ENCODE peak calls at places on chromosomes 7 and 10, in nine cellular contexts. U is DND-41; X is fibroblast of lung; J is Panc1; B is thoracic aorta; V is lower lobe of right lung; G is right atrium auricular region; F is H1; S is CD4-positive, alpha-beta T cell. M is an unnamed sample. For H3K27me3, the result is how much of the 10 kb centered on the place peaks cover.

GRCh38 chr10:62433181-62433692 is 59.1 kb downstream of the ZNF365 start:
- DNase-seq in G (peak), S (peak), F (no peak), B (peak), U (no peak), V (peak), J (peak), X (peak), M (peak)

GRCh38 chr7:45662540-45663166 is 88.5 kb downstream of the ADCY1 start:
- DNase-seq in X (no peak), B (no peak), G (peak), S (no peak), J (no peak), V (no peak), F (peak), U (no peak), M (no peak)

GRCh38 chr10:80596391-80597257 is 58.9 kb downstream of the SH2D4B start:
- DNase-seq in S (peak), U (peak), B (no peak), X (peak), J (peak), G (no peak), V (peak), F (peak), M (no peak)

GRCh38 chr7:100449190-100449795 is 13.0 kb upstream of the PPP1R35 start:
- DNase-seq in B (no peak), G (no peak), X (no peak), V (no peak), U (no peak), F (no peak), J (no peak), S (no peak), M (no peak)

GRCh38 chr10:20991526-20991925 is 94.4 kb upstream of the NEBL start:
- DNase-seq in G (no peak), B (no peak), V (no peak), U (no peak), X (no peak), J (no peak), S (no peak), F (no peak), M (no peak)

GRCh38 chr10:116899626-116900025 is 50.3 kb downstream of the ENO4 start:
- DNase-seq in V (no peak), U (no peak), F (no peak), B (no peak), S (no peak), X (peak), J (no peak), G (no peak), M (no peak)

GRCh38 chr7:73976761-73977625 is 51.0 kb upstream of the ELN start:
- DNase-seq in G (no peak), U (no peak), J (no peak), V (peak), S (no peak), F (no peak), X (no peak), B (no peak), M (no peak)

GRCh38 chr7:154967581-154967980 is 35.3 kb downstream of the PAXIP1 start:
- DNase-seq in F (no peak), J (no peak), V (no peak), B (no peak), U (no peak), X (no peak), S (no peak), G (no peak), M (no peak)

GRCh38 chr7:101814996-101815825 is 2.2 kb upstream of the CUX1 start:
- DNase-seq in V (peak), X (no peak), S (peak), U (peak), F (peak), J (no peak), G (no peak), B (no peak), M (peak)

GRCh38 chr7:12729112-12729511 is 41.7 kb downstream of the ARL4A start:
- DNase-seq in B (peak), V (peak), X (peak), S (no peak), U (no peak), J (no peak), G (peak), F (peak), M (peak)

GRCh38 chr7:135367114-135367513 is 133.5 kb downstream of the STRA8 start:
- DNase-seq in S (no peak), X (no peak), G (no peak), V (no peak), U (no peak), F (no peak), B (no peak), J (no peak), M (no peak)

GRCh38 chr10:31001740-31002139 is 29.9 kb downstream of the ZNF438 start:
- DNase-seq in B (no peak), G (no peak), J (no peak), F (no peak), S (no peak), V (no peak), X (peak), U (no peak), M (no peak)

GRCh38 chr7:126574276-126574675 is 678.5 kb downstream of the GRM8 start:
- DNase-seq in V (no peak), S (no peak), F (no peak), U (no peak), G (no peak), J (peak), B (no peak), X (peak), M (no peak)

GRCh38 chr7:103990991-103991390 is 1.5 kb upstream of the RELN start:
- DNase-seq in G (no peak), X (no peak), S (no peak), J (no peak), F (no peak), B (no peak), V (no peak), U (no peak), M (no peak)

GRCh38 chr10:3460420-3461128 is 288.0 kb upstream of the PITRM1 start:
- DNase-seq in J (no peak), S (no peak), F (no peak), V (no peak), X (no peak), B (no peak), U (no peak), G (no peak), M (no peak)

GRCh38 chr10:30812018-30812851 is 182.7 kb upstream of the LYZL2 start:
- DNase-seq in X (peak), G (peak), J (no peak), V (no peak), B (no peak), F (no peak), S (no peak), U (peak), M (no peak)

GRCh38 chr7:93147358-93147757 is 827 bp downstream of the SAMD9L start:
- DNase-seq in X (peak), S (peak), B (no peak), U (peak), F (no peak), J (no peak), G (no peak), V (no peak), M (no peak)

GRCh38 chr7:84792232-84792882 is 394.5 kb downstream of the SEMA3D start:
- DNase-seq in V (no peak), G (no peak), X (peak), B (no peak), U (no peak), J (no peak), S (no peak), F (no peak), M (no peak)

GRCh38 chr10:102408728-102409603 is 9.6 kb downstream of the PSD start:
- DNase-seq in B (no peak), G (no peak), U (peak), F (peak), X (peak), S (peak), V (peak), J (no peak), M (no peak)

GRCh38 chr7:7687800-7688199 is 30.6 kb downstream of the RPA3 start:
- DNase-seq in J (no peak), F (no peak), U (no peak), G (no peak), X (no peak), B (no peak), V (no peak), S (no peak), M (no peak)

GRCh38 chr10:81109200-81109752 is 571.6 kb downstream of the SH2D4B start:
- DNase-seq in G (no peak), B (no peak), X (no peak), V (no peak), F (no peak), S (no peak), U (no peak), J (no peak), M (no peak)

GRCh38 chr10:112958275-112958995 is 8.4 kb downstream of the TCF7L2 start:
- DNase-seq in J (no peak), S (no peak), V (no peak), F (no peak), G (no peak), B (no peak), U (no peak), X (peak), M (no peak)

GRCh38 chr7:13908667-13909382 is 80.6 kb downstream of the ETV1 start:
- DNase-seq in X (no peak), S (no peak), G (no peak), U (peak), B (no peak), F (no peak), V (no peak), J (no peak), M (no peak)

GRCh38 chr10:117461766-117462423 is 80.7 kb upstream of the EMX2 start:
- DNase-seq in S (no peak), F (no peak), U (no peak), G (peak), V (no peak), J (peak), X (peak), B (peak), M (peak)

GRCh38 chr10:110914411-110914810 is 4.6 kb downstream of the BBIP1 start:
- DNase-seq in S (no peak), F (no peak), B (no peak), V (no peak), G (no peak), X (peak), J (no peak), U (no peak), M (no peak)

GRCh38 chr10:133124357-133125211 is 35.4 kb upstream of the KNDC1 start:
- DNase-seq in G (no peak), S (no peak), J (no peak), B (no peak), X (peak), V (peak), U (no peak), F (peak), M (peak)

GRCh38 chr7:122578350-122578749 is 120.6 kb downstream of the RNF133 start:
- DNase-seq in G (no peak), F (no peak), J (no peak), S (no peak), X (no peak), V (no peak), U (no peak), B (no peak), M (no peak)

GRCh38 chr10:43573250-43574034 is 974 bp downstream of the ZNF239 start:
- DNase-seq in B (no peak), J (no peak), U (no peak), F (no peak), X (peak), S (no peak), G (no peak), V (no peak), M (no peak)

GRCh38 chr7:84912993-84913635 is 273.7 kb downstream of the SEMA3D start:
- DNase-seq in V (no peak), U (no peak), J (no peak), F (no peak), G (no peak), X (peak), B (no peak), S (no peak), M (no peak)

DNA sequence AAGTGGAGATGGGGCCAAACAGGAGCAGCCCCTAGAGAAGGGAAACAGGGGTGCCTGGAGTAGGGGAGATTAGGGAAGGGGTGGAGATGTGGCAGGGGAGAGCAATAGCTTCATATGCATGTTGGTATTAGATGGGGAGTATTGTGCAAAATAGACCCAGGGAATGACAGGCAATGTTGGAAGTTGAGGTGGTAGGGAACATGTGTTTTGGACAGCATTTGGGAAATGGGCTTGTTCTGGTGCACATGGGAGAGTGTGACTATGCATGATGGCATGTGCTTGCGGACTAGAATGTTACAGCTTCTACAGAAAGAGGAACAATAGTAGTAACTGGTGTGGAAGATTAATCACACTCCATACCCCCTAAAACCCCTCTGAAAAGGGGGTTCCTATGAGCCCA is 10.4 kb downstream of the PAX2 start:
- DNase-seq in U (no peak), F (no peak), X (no peak), B (no peak), V (no peak), S (no peak), G (no peak), J (no peak), M (no peak)
- H3K27me3 ChIP-seq in U (half or more), F (half or more), X (half or more), B (under half), V (half or more), S (half or more), G (under half), J (under half), M (half or more)

GRCh38 chr7:149811221-149811620 is 27.0 kb upstream of the ZNF862 start:
- DNase-seq in U (no peak), S (no peak), G (no peak), F (no peak), X (no peak), B (no peak), V (no peak), J (no peak), M (no peak)
- TF ChIP-seq CTCF in U (peak), S (no peak), G (no peak), F (no peak), X (no peak), B (no peak), V (no peak), J (peak), M (no peak)

DNA sequence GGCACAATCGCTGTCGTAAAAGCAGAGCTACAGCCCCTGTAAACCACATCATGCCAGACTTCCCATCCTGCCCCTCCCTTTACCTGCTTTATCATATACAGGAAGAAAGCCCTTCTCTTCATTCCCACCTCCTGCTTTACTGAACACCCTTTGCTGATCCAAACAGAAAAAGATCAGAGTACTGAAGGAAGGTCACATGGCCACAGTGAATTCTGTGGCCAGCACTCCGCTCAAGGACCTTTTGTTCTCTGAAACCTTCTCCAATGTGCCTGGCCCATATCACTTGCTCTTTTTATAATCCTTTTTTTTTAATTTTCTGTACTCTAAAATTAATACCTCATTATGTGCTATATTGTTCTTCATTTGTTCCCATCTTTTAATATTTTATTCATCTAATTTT is 108.8 kb upstream of the LRGUK start:
- DNase-seq in U (no peak), J (no peak), F (no peak), S (no peak), X (no peak), V (no peak), G (no peak), B (no peak), M (no peak)
- H3K27ac ChIP-seq in U (no peak), J (no peak), F (no peak), S (no peak), X (no peak), V (no peak), G (no peak), B (no peak), M (no peak)

DNA sequence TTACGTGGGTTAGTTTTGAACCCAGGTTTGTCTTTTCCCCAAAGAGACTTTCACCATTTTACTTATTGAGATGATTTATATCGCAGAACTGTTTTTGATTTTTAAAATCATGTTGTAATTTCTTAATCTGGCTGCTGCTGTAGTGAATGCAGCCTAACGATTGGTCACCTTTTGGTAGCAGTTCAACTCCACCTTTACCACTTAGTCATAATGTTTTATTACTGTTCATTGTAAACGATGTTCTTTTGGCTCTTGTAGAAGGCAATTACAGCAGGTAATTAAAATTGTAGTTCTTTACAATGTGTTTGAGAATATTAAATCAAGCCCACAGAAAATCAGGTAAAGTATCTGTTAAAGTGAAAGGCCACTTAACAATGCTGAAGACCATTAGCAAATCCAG is 531.1 kb downstream of the SDK1 start:
- DNase-seq in S (no peak), J (no peak), V (no peak), F (no peak), B (no peak), U (no peak), X (no peak), G (no peak), M (no peak)
- H3K27me3 ChIP-seq in S (under half), J (under half), V (under half), F (under half), B (under half), U (under half), X (under half), G (under half), M (under half)

GRCh38 chr7:2437537-2438148 is 34.2 kb downstream of the CHST12 start:
- DNase-seq in B (no peak), F (no peak), S (no peak), G (no peak), V (no peak), U (no peak), X (no peak), J (no peak), M (no peak)
- TF ChIP-seq CTCF in B (no peak), F (no peak), S (no peak), G (no peak), V (no peak), U (no peak), X (no peak), J (no peak), M (no peak)

DNA sequence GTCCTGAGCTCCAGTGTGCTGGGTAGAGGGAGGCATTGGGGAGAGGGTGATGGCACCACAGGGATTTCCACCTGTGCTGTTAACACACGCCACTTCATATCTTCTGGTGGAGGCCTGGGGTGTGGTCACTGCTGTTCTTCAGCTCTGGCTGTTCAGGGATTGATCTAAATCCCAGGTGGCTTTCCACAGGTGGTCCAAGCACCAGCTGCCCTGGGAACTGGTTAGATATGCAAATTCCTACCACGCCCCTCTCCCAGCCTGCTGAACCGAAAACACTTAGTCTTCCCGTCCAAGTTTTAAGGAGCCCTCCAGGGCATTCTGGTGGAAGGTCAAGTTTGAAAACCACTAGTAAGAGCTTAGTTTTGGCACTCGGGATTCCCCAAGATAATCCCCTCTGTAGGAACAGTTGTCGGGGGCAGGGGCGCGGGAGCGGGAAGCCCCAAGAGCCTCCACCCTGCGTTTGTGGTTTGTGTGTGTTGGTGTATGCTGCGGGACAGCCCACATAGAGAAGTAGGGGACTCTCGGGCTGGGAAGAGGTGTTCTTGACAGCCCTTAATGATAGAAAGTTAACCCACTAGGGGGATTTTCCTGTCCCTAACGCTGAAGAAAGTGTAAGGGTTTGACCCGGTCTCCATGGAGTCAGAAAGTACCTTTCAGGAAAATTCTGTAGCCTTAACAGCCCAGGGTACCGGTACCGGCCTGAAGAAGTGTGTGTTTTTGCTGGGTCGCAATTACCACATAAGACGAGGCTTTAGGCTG is 5.1 kb downstream of the DEPP1 start:
- DNase-seq in V (no peak), J (no peak), X (no peak), B (no peak), S (no peak), G (no peak), U (no peak), F (no peak), M (no peak)
- H3K27ac ChIP-seq in V (peak), J (peak), X (no peak), B (peak), S (no peak), G (peak), U (peak), F (no peak), M (peak)

GRCh38 chr7:77415822-77416620 is at the start of gene GSAP:
- DNase-seq in X (peak), G (no peak), U (no peak), S (peak), J (no peak), B (no peak), V (peak), F (peak), M (peak)
- H3K27me3 ChIP-seq in X (under half), G (under half), U (under half), S (under half), J (under half), B (under half), V (under half), F (under half), M (under half)

GRCh38 chr10:24952701-24953349 is 419 bp upstream of the PRTFDC1 start:
- DNase-seq in U (peak), G (no peak), F (no peak), X (peak), J (no peak), V (peak), B (no peak), S (peak), M (peak)
- TF ChIP-seq CTCF in U (peak), G (peak), F (peak), X (no peak), J (peak), V (peak), B (peak), S (peak), M (peak)

GRCh38 chr10:29555091-29555745 is 79.6 kb downstream of the SVIL start:
- DNase-seq in F (no peak), S (no peak), U (no peak), J (no peak), X (peak), G (no peak), B (no peak), V (no peak), M (no peak)

GRCh38 chr10:29557665-29558064 is 77.1 kb downstream of the SVIL start:
- DNase-seq in J (no peak), U (no peak), B (no peak), X (no peak), G (no peak), S (no peak), V (no peak), F (no peak), M (no peak)

GRCh38 chr10:29553732-29554260 is 81.0 kb downstream of the SVIL start:
- DNase-seq in U (no peak), F (no peak), S (no peak), V (no peak), X (no peak), J (no peak), G (no peak), B (no peak), M (no peak)

GRCh38 chr10:29555746-29556481 is 78.9 kb downstream of the SVIL start:
- DNase-seq in V (no peak), J (no peak), B (no peak), U (no peak), X (peak), F (no peak), G (no peak), S (no peak), M (no peak)

DNA sequence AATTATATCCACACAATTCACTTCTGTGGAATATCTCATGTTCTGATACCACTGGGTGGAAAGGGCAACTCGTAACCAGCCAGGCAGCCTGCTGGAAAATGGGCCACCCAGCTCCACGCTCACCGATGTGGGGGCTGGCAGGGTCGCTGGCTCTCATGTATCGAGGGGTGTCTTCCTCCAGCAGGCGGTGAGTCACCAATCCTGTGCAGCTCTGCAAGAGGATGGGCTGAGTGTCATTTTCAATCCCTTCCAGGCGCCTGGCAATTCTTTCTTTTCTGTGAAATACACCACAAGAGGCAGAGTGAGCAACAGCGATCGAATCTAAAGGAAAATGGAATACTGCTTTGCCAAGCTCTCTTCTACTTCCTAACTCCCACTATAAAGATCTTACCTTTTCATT is 80.1 kb downstream of the SVIL start:
- DNase-seq in F (no peak), X (peak), V (no peak), U (no peak), B (no peak), S (no peak), G (no peak), J (no peak), M (no peak)
- H3K27ac ChIP-seq in F (no peak), X (no peak), V (peak), U (no peak), B (peak), S (no peak), G (no peak), J (no peak), M (peak)

M was measured in psoas muscle.